ENCODE peak calls at places on chromosome 22, in nine cellular contexts. V is AG04450; Y is lower lobe of right lung; H is fibroblast of villous mesenchyme; C is stomach; Q is CD4-positive, alpha-beta memory T cell; P is SHP77; I is nephron progenitor cell; Z is GM12892. G is an unnamed sample.

GRCh38 chr22:36731916-36732315 is 28.4 kb upstream of the CACNG2 start:
- DNase-seq in C (no peak), H (no peak), Y (no peak), Q (no peak), P (no peak), I (no peak), V (no peak), Z (no peak), G (no peak)

GRCh38 chr22:47540011-47540410 is 777.6 kb downstream of the TBC1D22A start:
- DNase-seq in Q (no peak), P (no peak), C (no peak), H (no peak), Z (no peak), Y (no peak), I (no peak), V (no peak), G (no peak)

GRCh38 chr22:27329471-27329870 is 472.1 kb downstream of the MN1 start:
- DNase-seq in Z (no peak), C (no peak), H (no peak), P (no peak), Y (no peak), Q (no peak), I (no peak), V (no peak), G (no peak)

GRCh38 chr22:41848468-41848867 is 15.6 kb downstream of the SREBF2 start:
- DNase-seq in Q (no peak), V (no peak), I (no peak), P (no peak), H (peak; percentile 84), Y (peak; percentile 88), Z (no peak), C (peak; percentile 70), G (no peak)

GRCh38 chr22:22395230-22395629 is 113.3 kb downstream of the ZNF280B start:
- DNase-seq in C (no peak), P (no peak), Z (no peak), Y (no peak), V (no peak), I (no peak), Q (no peak), H (no peak), G (no peak)

GRCh38 chr22:39349506-39349966 is 255 bp upstream of the SYNGR1 start:
- DNase-seq in V (no peak), P (no peak), Z (no peak), I (peak; percentile 68), Y (peak; percentile 48), H (no peak), Q (peak; percentile 12), C (peak; percentile 26), G (no peak)

GRCh38 chr22:44276041-44276440 is 36.7 kb downstream of the SHISAL1 start:
- DNase-seq in C (no peak), V (no peak), H (no peak), I (no peak), P (no peak), Z (no peak), Q (no peak), Y (no peak), G (no peak)

GRCh38 chr22:31678748-31679147 is 16.7 kb upstream of the PISD start:
- DNase-seq in Y (no peak), H (no peak), C (no peak), I (no peak), Z (no peak), P (no peak), Q (no peak), V (no peak), G (no peak)

GRCh38 chr22:36015806-36016519 is 12.7 kb downstream of the RBFOX2 start:
- DNase-seq in Z (no peak), P (no peak), Q (no peak), H (no peak), V (no peak), I (no peak), Y (no peak), C (no peak), G (no peak)

GRCh38 chr22:27654536-27655445 is 146.8 kb downstream of the MN1 start:
- DNase-seq in Z (no peak), P (no peak), C (peak; percentile 50), H (peak; percentile 85), I (no peak), Q (no peak), Y (no peak), V (no peak), G (no peak)

GRCh38 chr22:45195616-45196015 is 31.9 kb downstream of the NUP50 start:
- DNase-seq in I (no peak), H (no peak), C (no peak), Q (no peak), V (no peak), Z (no peak), P (no peak), Y (no peak), G (no peak)

GRCh38 chr22:19275919-19276600 is 15.5 kb downstream of the CLTCL1 start:
- DNase-seq in C (peak; percentile 30), Z (no peak), I (no peak), Q (no peak), P (no peak), V (no peak), H (peak; percentile 18), Y (no peak), G (no peak)

GRCh38 chr22:19260804-19261203 is 30.7 kb downstream of the CLTCL1 start:
- DNase-seq in V (no peak), P (no peak), C (no peak), Q (peak; percentile 3), Y (no peak), H (no peak), Z (no peak), I (no peak), G (no peak)

GRCh38 chr22:37924386-37925065 is 18.4 kb downstream of the MICALL1 start:
- DNase-seq in Z (no peak), P (no peak), C (peak; percentile 78), V (no peak), Q (no peak), H (no peak), Y (no peak), I (no peak), G (no peak)

GRCh38 chr22:36088292-36088691 is 59.7 kb upstream of the RBFOX2 start:
- DNase-seq in Y (peak; percentile 8), I (no peak), P (no peak), Q (no peak), C (no peak), V (no peak), Z (no peak), H (no peak), G (no peak)

GRCh38 chr22:44085743-44086741 is 61.9 kb downstream of the PARVB start:
- DNase-seq in Q (peak; percentile 7), Z (peak; percentile 48), C (peak; percentile 85), Y (peak; percentile 53), H (peak; percentile 55), I (peak; percentile 41), V (no peak), P (peak; percentile 57), G (no peak)

GRCh38 chr22:37996079-37996478 is 11.7 kb upstream of the SOX10 start:
- DNase-seq in Z (no peak), I (no peak), C (no peak), Q (no peak), V (no peak), Y (no peak), H (no peak), P (no peak), G (no peak)

GRCh38 chr22:43171607-43172006 is 15.3 kb downstream of the TTLL12 start:
- DNase-seq in Y (no peak), C (peak; percentile 58), I (no peak), P (no peak), V (no peak), H (no peak), Z (no peak), Q (no peak), G (no peak)

GRCh38 chr22:23673826-23674690 is 16.8 kb upstream of the RGL4 start:
- DNase-seq in V (no peak), P (no peak), Z (no peak), C (no peak), H (no peak), Y (no peak), I (no peak), Q (no peak), G (no peak)

GRCh38 chr22:30649430-30650007 is 13.9 kb downstream of the SLC35E4 start:
- DNase-seq in Y (no peak), P (no peak), V (no peak), H (peak; percentile 34), Q (peak; percentile 18), I (no peak), C (peak; percentile 78), Z (peak; percentile 69), G (peak; percentile 83)

GRCh38 chr22:39087098-39087497 is 9.9 kb upstream of the APOBEC3H start:
- DNase-seq in H (no peak), C (no peak), I (no peak), V (no peak), Y (no peak), P (no peak), Q (no peak), Z (no peak), G (no peak)

GRCh38 chr22:33210129-33210784 is 152.1 kb upstream of the SYN3 start:
- DNase-seq in Q (no peak), C (no peak), P (peak; percentile 22), V (no peak), Y (no peak), H (peak; percentile 24), I (peak; percentile 47), Z (peak; percentile 58), G (no peak)

GRCh38 chr22:20058989-20059770 is 20.9 kb upstream of the DGCR8 start:
- DNase-seq in Y (no peak), V (no peak), Q (no peak), Z (no peak), C (no peak), P (no peak), I (no peak), H (peak; percentile 85), G (no peak)

GRCh38 chr22:22593964-22594656 is 35.0 kb upstream of the PRAME start:
- DNase-seq in H (peak; percentile 51), Y (peak; percentile 57), P (no peak), Q (peak; percentile 31), Z (peak; percentile 21), C (peak; percentile 30), I (peak; percentile 72), V (peak; percentile 11), G (no peak)

GRCh38 chr22:20013382-20013871 is 3.2 kb downstream of the ARVCF start:
- DNase-seq in Z (no peak), V (no peak), Q (no peak), H (peak; percentile 70), P (peak; percentile 32), C (peak; percentile 51), Y (peak; percentile 78), I (peak; percentile 85), G (no peak)

GRCh38 chr22:47116426-47117341 is 354.2 kb downstream of the TBC1D22A start:
- DNase-seq in C (no peak), Y (no peak), H (no peak), V (no peak), Q (no peak), P (no peak), Z (no peak), I (no peak), G (no peak)

GRCh38 chr22:50691521-50691920 is 18.9 kb downstream of the SHANK3 start:
- DNase-seq in C (no peak), V (no peak), Q (peak; percentile 27), I (peak; percentile 46), Y (no peak), P (peak; percentile 15), H (peak; percentile 56), Z (no peak), G (peak; percentile 19)

GRCh38 chr22:17098379-17098819 is 13.6 kb downstream of the IL17RA start:
- DNase-seq in I (no peak), P (no peak), Y (peak; percentile 65), V (no peak), H (peak; percentile 53), C (no peak), Z (no peak), Q (peak; percentile 40), G (no peak)

GRCh38 chr22:22935546-22936157 is 48.0 kb downstream of the IGLL5 start:
- DNase-seq in Y (peak; percentile 38), V (no peak), P (no peak), C (peak; percentile 35), I (no peak), H (no peak), Q (no peak), Z (peak; percentile 96), G (no peak)

GRCh38 chr22:17963015-17963414 is 61.3 kb downstream of the MICAL3 start:
- DNase-seq in V (no peak), Z (no peak), C (no peak), P (no peak), Y (no peak), H (no peak), I (no peak), Q (no peak), G (no peak)

GRCh38 chr22:46933526-46933925 is 171.1 kb downstream of the TBC1D22A start:
- DNase-seq in Z (no peak), H (no peak), P (no peak), Y (peak; percentile 58), I (no peak), V (no peak), Q (no peak), C (no peak), G (no peak)

G was measured in HS-5.